ENCODE peak calls at places on chromosomes 13 and 19, in five cellular contexts. K is fibroblast of lung, J is DND-41, W is neuronal stem cell, C is PC-9. A is an unnamed sample.
A peak's percentile ranks its signal among the peaks of the same experiment; 100 is the strongest.

GRCh38 chr19:41376998-41377365 is 649 bp downstream of the TMEM91 start:
- DNase-seq in K (no peak), C (no peak), J (no peak), W (no peak), A (no peak)

GRCh38 chr13:19085876-19086275 is 95.7 kb downstream of the TUBA3C start:
- DNase-seq in J (no peak), K (no peak), C (no peak), W (no peak), A (no peak)

GRCh38 chr19:17235618-17236413 is 9.8 kb downstream of the OCEL1 start:
- DNase-seq in K (peak; percentile 72), J (peak; percentile 77), W (peak; percentile 74), C (peak; percentile 24), A (peak; percentile 84)

GRCh38 chr19:34134190-34135032 is 37.9 kb upstream of the LSM14A start:
- DNase-seq in C (peak; percentile 52), W (peak; percentile 87), J (peak; percentile 93), K (peak; percentile 73), A (peak; percentile 93)

GRCh38 chr19:48397636-48398328 is 4.3 kb downstream of the GRIN2D start:
- DNase-seq in W (no peak), C (no peak), K (no peak), J (no peak), A (no peak)

GRCh38 chr19:30172643-30173242 is 199.4 kb upstream of the ZNF536 start:
- DNase-seq in C (no peak), K (no peak), J (no peak), W (no peak), A (no peak)

GRCh38 chr13:68748038-68748437 is 1359.6 kb upstream of the ATXN8OS start:
- DNase-seq in K (no peak), J (no peak), C (no peak), W (no peak), A (no peak)

GRCh38 chr13:113398963-113399754 is 35.2 kb upstream of the GRTP1 start:
- DNase-seq in K (no peak), J (no peak), W (no peak), C (peak; percentile 45), A (peak; percentile 29)

GRCh38 chr13:99323488-99323887 is 16.3 kb upstream of the GPR183 start:
- DNase-seq in J (no peak), W (no peak), K (no peak), C (no peak), A (no peak)

GRCh38 chr13:63481334-63481733 is 2065.7 kb upstream of the PCDH20 start:
- DNase-seq in J (no peak), W (no peak), K (peak; percentile 81), C (no peak), A (no peak)

DNA sequence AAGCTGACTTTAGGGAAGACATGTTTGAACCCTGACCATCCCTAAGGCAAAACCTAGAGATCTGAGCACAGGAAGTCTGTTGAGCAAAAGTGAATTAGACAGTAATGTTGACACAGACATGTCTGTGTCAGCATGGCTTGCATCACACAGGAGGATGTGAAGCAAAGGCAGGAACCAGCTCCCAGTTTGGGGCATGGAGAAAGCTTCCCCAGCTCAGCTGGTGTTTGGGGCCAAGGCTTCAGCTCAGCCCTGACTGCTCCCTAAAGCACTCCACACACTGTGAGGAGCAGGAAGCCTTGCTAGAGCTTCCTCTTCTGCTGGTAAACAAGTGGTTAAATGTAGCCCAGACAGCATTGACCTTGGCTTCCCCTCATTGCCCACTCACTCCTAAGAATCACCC is 153.8 kb upstream of the UBL3 start:
- DNase-seq in C (no peak), W (no peak), J (no peak), K (no peak), A (no peak)
- H2AFZ ChIP-seq in C (no peak overlapping the region), W (no peak overlapping the region), J (no peak overlapping the region), K (no peak overlapping the region), A (no peak overlapping the region)

DNA sequence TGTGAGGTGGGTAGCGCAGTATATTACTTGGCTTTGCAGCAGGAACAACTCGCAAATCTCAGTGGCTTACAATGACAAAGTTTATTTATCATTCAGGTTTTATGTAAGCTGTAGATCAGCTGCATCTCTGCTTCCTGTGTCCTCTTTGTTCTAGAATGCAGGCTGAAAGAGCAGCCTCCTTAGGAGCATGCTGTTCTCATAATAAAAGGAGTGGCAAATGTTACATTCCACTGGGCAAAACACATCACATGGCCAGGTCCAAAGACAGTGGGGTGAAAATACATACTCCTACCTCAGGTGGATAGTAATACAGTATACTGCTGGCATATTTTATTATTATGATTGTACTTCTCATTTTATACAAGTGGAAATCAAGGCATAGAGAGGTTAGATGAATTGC is 1.2 kb upstream of the CSNK1A1L start:
- DNase-seq in W (no peak), J (no peak), C (no peak), K (no peak), A (no peak)
- H2AFZ ChIP-seq in W (peak overlapping the region; percentile 70), J (no peak overlapping the region), C (no peak overlapping the region), K (no peak overlapping the region), A (no peak overlapping the region)

GRCh38 chr19:12278713-12279112 is 16.0 kb downstream of the ZNF44 start:
- DNase-seq in W (no peak), K (no peak), C (no peak), J (no peak), A (no peak)

GRCh38 chr19:12284631-12285030 is 10.1 kb downstream of the ZNF44 start:
- DNase-seq in K (no peak), C (no peak), W (no peak), J (no peak), A (no peak)

GRCh38 chr19:12289790-12290065 is 5.0 kb downstream of the ZNF44 start:
- DNase-seq in W (no peak), K (no peak), J (no peak), C (no peak), A (no peak)

GRCh38 chr19:12284226-12284625 is 10.5 kb downstream of the ZNF44 start:
- DNase-seq in W (no peak), K (no peak), J (no peak), C (no peak), A (no peak)
- H2AFZ ChIP-seq in W (no peak overlapping the region), K (no peak overlapping the region), J (no peak overlapping the region), C (no peak overlapping the region), A (no peak overlapping the region)

DNA sequence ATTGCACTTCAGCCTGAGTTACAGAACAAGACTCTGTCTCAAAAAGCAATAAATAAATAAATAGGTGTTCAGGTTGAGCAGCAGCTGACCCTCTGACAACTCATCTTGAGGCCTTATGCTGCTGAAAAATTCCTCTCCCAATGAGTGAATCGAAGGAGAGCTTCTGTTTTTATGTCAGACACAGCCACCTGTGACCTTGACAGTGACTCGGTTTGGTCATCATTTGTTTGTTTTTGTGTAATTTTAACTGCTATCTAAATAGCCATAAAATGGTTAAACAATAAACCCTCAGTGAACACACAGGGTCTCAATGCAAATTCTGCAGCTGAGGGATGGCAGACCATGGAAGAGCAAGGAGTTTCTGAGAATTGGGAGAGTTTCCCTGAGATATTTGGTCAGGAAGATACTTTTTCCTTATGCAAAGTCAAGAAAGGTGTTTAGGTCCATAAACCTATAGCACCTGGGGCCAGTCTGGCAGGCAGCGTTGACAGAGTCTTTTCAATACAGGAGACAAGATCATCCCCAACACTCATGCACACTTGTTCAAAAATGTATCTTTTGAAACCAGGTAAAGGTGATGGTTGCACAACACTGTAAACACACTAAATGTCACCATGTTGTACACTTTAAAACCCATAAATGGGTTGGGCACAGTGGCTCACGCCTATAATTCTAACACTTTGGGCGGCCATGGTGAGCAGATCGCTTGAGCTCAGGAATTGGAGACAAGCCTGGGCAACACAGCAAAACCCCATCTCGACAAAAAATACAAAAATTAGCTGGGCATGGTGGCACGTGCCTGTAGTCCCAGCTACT is 16.6 kb upstream of the SLC25A30 start:
- DNase-seq in C (no peak), J (no peak), K (no peak), W (no peak), A (no peak)
- H2AFZ ChIP-seq in C (no peak overlapping the region), J (no peak overlapping the region), K (no peak overlapping the region), W (no peak overlapping the region), A (no peak overlapping the region)

DNA sequence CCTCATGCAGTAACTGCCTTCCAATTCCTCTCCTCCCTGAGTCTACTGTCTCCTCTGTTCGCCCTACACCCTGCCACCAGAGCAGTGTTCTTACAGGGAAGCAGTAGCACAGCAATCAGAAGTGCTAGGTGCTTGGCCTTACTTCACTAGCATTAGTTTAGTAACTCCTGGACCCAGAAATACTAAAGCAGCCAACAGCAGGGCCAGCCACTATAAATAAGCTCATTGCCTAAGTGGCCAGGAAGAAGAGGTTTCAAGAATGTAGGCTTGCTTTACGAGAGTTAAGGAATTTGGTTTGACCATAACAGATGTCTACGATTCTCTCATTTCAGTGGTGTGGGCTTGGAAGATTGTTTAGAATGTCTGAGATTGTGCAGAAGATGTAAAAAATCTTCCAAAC is 103.4 kb downstream of the ZAR1L start:
- DNase-seq in C (no peak), W (no peak), J (no peak), K (peak; percentile 94), A (no peak)
- H2AFZ ChIP-seq in C (no peak overlapping the region), W (no peak overlapping the region), J (no peak overlapping the region), K (peak overlapping the region; percentile 47), A (no peak overlapping the region)

GRCh38 chr19:2723747-2724146 is 2.6 kb upstream of the DIRAS1 start:
- DNase-seq in W (no peak), K (no peak), J (no peak), C (no peak), A (no peak)

GRCh38 chr19:2721570-2722540 is 683 bp upstream of the DIRAS1 start:
- DNase-seq in C (no peak), W (no peak), K (no peak), J (no peak), A (no peak)

GRCh38 chr19:2722541-2723344 is 1.6 kb upstream of the DIRAS1 start:
- DNase-seq in J (no peak), C (peak; percentile 42), K (peak; percentile 67), W (no peak), A (no peak)

GRCh38 chr19:2724148-2724557 is 3.0 kb upstream of the DIRAS1 start:
- DNase-seq in W (no peak), J (no peak), K (no peak), C (no peak), A (no peak)

GRCh38 chr19:2723345-2723715 is 2.2 kb upstream of the DIRAS1 start:
- DNase-seq in K (no peak), W (no peak), C (no peak), J (no peak), A (no peak)
- H2AFZ ChIP-seq in K (no peak overlapping the region), W (no peak overlapping the region), C (no peak overlapping the region), J (no peak overlapping the region), A (no peak overlapping the region)

DNA sequence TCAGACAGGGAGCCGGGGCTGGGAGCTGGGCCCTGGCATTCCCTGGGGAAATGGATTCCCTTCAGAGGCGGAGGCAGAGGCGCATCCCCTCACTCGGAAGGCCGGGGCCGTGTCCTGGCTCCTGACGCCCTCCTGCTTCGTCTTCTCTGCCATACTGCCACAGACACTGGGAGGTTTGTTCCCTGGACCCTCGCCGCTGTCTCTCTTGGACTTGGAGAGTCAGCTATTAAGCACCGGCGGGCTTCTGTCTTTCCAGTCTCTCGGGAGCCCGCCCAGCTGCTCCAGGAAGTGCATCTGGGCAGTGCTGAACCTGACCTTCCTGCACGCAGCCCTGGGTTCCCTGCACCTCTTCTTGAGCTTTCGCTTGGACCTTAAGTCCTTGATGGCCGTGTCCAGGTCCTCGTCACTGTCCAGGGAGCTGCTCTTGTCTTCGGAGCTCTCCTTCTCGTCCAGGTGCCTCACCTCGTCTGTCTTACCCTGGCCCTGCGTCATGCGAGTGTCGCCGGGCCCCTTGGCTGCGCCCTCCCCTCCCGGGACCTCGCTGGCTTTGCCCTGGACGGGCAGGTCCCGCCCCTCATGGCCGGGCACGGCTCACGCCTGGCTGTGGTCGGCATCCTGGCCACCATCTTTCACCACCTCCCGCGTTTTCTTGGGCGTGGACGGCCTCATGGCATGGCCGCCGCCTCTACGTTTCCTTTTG is 14.6 kb downstream of the RB1 start:
- DNase-seq in K (no peak), W (no peak), C (no peak), J (no peak), A (no peak)
- H2AFZ ChIP-seq in K (no peak overlapping the region), W (no peak overlapping the region), C (no peak overlapping the region), J (no peak overlapping the region), A (no peak overlapping the region)

GRCh38 chr19:1875646-1876493 is 9.4 kb downstream of the ABHD17A start:
- DNase-seq in C (peak; percentile 65), W (peak; percentile 85), J (peak; percentile 89), K (peak; percentile 86), A (peak; percentile 91)
- H2AFZ ChIP-seq in C (peak overlapping the region; percentile 80), W (peak overlapping the region; percentile 97), J (peak overlapping the region; percentile 91), K (peak overlapping the region; percentile 26), A (no peak overlapping the region)

A was measured in H9.